ENCODE peak calls at places on chromosome 19, in seven cellular contexts. K, B, R, S, A, L and Z are unnamed samples.

GRCh38 chr19:5036733-5037681 is 68.1 kb downstream of the KDM4B start:
- DNase-seq in B (no peak), S (peak; percentile 48), L (no peak), A (no peak), K (no peak), R (no peak), Z (no peak)

GRCh38 chr19:1630012-1630411 is 22.4 kb downstream of the TCF3 start:
- DNase-seq in L (no peak), S (no peak), K (no peak), A (no peak), R (no peak), B (no peak), Z (no peak)

GRCh38 chr19:39517432-39517831 is 2.5 kb downstream of the SELENOV start:
- DNase-seq in S (no peak), K (no peak), B (no peak), R (no peak), A (no peak), L (no peak), Z (no peak)

GRCh38 chr19:16361926-16362325 is 37.3 kb downstream of the KLF2 start:
- DNase-seq in R (no peak), S (no peak), L (no peak), K (no peak), A (no peak), B (peak; percentile 85), Z (no peak)

GRCh38 chr19:806815-807421 is 9.7 kb downstream of the PTBP1 start:
- DNase-seq in R (no peak), K (no peak), S (no peak), B (no peak), A (no peak), L (no peak), Z (no peak)

GRCh38 chr19:40530091-40530901 is 46.4 kb upstream of the SHKBP1 start:
- DNase-seq in L (no peak), A (no peak), S (no peak), R (no peak), K (no peak), B (peak; percentile 89), Z (no peak)

GRCh38 chr19:42466521-42467436 is 24.0 kb upstream of the CXCL17 start:
- DNase-seq in S (no peak), A (no peak), K (no peak), R (no peak), L (no peak), B (no peak), Z (no peak)

GRCh38 chr19:43524922-43525835 is 1.8 kb downstream of the ETHE1 start:
- DNase-seq in R (peak; percentile 79), B (no peak), L (no peak), S (no peak), A (no peak), K (no peak), Z (peak; percentile 73)

GRCh38 chr19:1008268-1009042 is 8.2 kb downstream of the GRIN3B start:
- DNase-seq in S (no peak), A (no peak), B (peak; percentile 49), R (no peak), L (no peak), K (no peak), Z (no peak)

GRCh38 chr19:58558623-58559274 is 338 bp upstream of the UBE2M start:
- DNase-seq in S (no peak), A (peak; percentile 100), K (peak; percentile 78), R (peak; percentile 94), L (peak; percentile 99), B (peak; percentile 95), Z (peak; percentile 99)

GRCh38 chr19:9793051-9793591 is 24.6 kb upstream of the ZNF846 start:
- DNase-seq in R (no peak), S (peak; percentile 61), B (no peak), L (peak; percentile 47), K (no peak), A (no peak), Z (no peak)

GRCh38 chr19:45824041-45824471 is 8.9 kb upstream of the RSPH6A start:
- DNase-seq in L (no peak), K (no peak), R (peak; percentile 55), S (no peak), A (no peak), B (no peak), Z (no peak)

GRCh38 chr19:17737690-17738153 is 13.6 kb upstream of the FCHO1 start:
- DNase-seq in L (no peak), S (no peak), K (no peak), R (no peak), A (no peak), B (peak; percentile 9), Z (no peak)

GRCh38 chr19:29329460-29330134 is 116.6 kb upstream of the UQCRFS1 start:
- DNase-seq in A (no peak), K (no peak), B (peak; percentile 14), L (no peak), R (no peak), S (no peak), Z (peak; percentile 59)

GRCh38 chr19:18731562-18732008 is 48.1 kb downstream of the CRTC1 start:
- DNase-seq in R (peak; percentile 23), A (no peak), B (no peak), L (no peak), S (no peak), K (no peak), Z (no peak)

GRCh38 chr19:18906605-18907519 is 10.9 kb upstream of the CERS1 start:
- DNase-seq in K (no peak), B (no peak), L (no peak), R (no peak), S (no peak), A (no peak), Z (no peak)

GRCh38 chr19:4523306-4524110 is 5.2 kb upstream of the PLIN4 start:
- DNase-seq in R (no peak), S (no peak), L (no peak), A (no peak), K (no peak), B (peak; percentile 72), Z (peak; percentile 69)

GRCh38 chr19:57338798-57339378 is 12.2 kb upstream of the ZNF304 start:
- DNase-seq in L (no peak), K (no peak), R (no peak), B (no peak), S (no peak), A (no peak), Z (no peak)

GRCh38 chr19:45448887-45449299 is 18.9 kb upstream of the FOSB start:
- DNase-seq in S (no peak), A (no peak), B (no peak), K (no peak), R (peak; percentile 78), L (no peak), Z (no peak)

GRCh38 chr19:2550431-2551171 is 74.7 kb downstream of the GADD45B start:
- DNase-seq in S (no peak), K (no peak), L (no peak), B (peak; percentile 96), R (no peak), A (no peak), Z (no peak)

GRCh38 chr19:4034048-4035017 is 26.8 kb downstream of the PIAS4 start:
- DNase-seq in R (no peak), B (no peak), A (no peak), L (no peak), K (no peak), S (no peak), Z (no peak)

GRCh38 chr19:30131246-30131645 is 189.2 kb downstream of the URI1 start:
- DNase-seq in K (no peak), A (no peak), S (no peak), L (no peak), B (no peak), R (no peak), Z (no peak)

GRCh38 chr19:35231956-35232746 is 3.6 kb upstream of the FAM187B start:
- DNase-seq in B (no peak), K (no peak), S (no peak), R (no peak), L (no peak), A (no peak), Z (no peak)